ENCODE peak calls at places on chromosome 22, in seven cellular contexts. One of them, this sample, is unnamed.

GRCh38 chr22:44389181-44389580 is 76.4 kb upstream of the SHISAL1 start:
- DNase-seq in transverse colon: no peak
- DNase-seq in activated naive CD4-positive, alpha-beta T cell: no peak
- DNase-seq in retinal pigment epithelial cell: no peak
- DNase-seq in endothelial cell: no peak
- DNase-seq in Ammon's horn: no peak
- DNase-seq in WTC11: peak; percentile 9
- DNase-seq in this sample: no peak

GRCh38 chr22:42793848-42794405 is 63.1 kb downstream of the ARFGAP3 start:
- DNase-seq in transverse colon: no peak
- DNase-seq in activated naive CD4-positive, alpha-beta T cell: no peak
- DNase-seq in retinal pigment epithelial cell: no peak
- DNase-seq in endothelial cell: no peak
- DNase-seq in Ammon's horn: no peak
- DNase-seq in WTC11: no peak
- DNase-seq in this sample: no peak

GRCh38 chr22:36180038-36180880 is 19.7 kb upstream of the APOL3 start:
- DNase-seq in transverse colon: peak; percentile 87
- DNase-seq in activated naive CD4-positive, alpha-beta T cell: peak; percentile 57
- DNase-seq in retinal pigment epithelial cell: no peak
- DNase-seq in endothelial cell: peak; percentile 91
- DNase-seq in Ammon's horn: peak; percentile 72
- DNase-seq in WTC11: peak; percentile 91
- DNase-seq in this sample: peak; percentile 71

GRCh38 chr22:46196268-46196667 is 45.9 kb downstream of the PPARA start:
- DNase-seq in transverse colon: peak; percentile 66
- DNase-seq in activated naive CD4-positive, alpha-beta T cell: no peak
- DNase-seq in retinal pigment epithelial cell: no peak
- DNase-seq in endothelial cell: no peak
- DNase-seq in Ammon's horn: peak; percentile 33
- DNase-seq in WTC11: no peak
- DNase-seq in this sample: no peak

GRCh38 chr22:30855677-30856518 is 112.7 kb downstream of the MORC2 start:
- DNase-seq in transverse colon: no peak
- DNase-seq in activated naive CD4-positive, alpha-beta T cell: no peak
- DNase-seq in retinal pigment epithelial cell: no peak
- DNase-seq in endothelial cell: no peak
- DNase-seq in Ammon's horn: no peak
- DNase-seq in WTC11: no peak
- DNase-seq in this sample: no peak

GRCh38 chr22:17795143-17795542 is 20.9 kb upstream of the BID start:
- DNase-seq in transverse colon: no peak
- DNase-seq in activated naive CD4-positive, alpha-beta T cell: no peak
- DNase-seq in retinal pigment epithelial cell: no peak
- DNase-seq in endothelial cell: no peak
- DNase-seq in Ammon's horn: no peak
- DNase-seq in WTC11: no peak
- DNase-seq in this sample: peak; percentile 29

GRCh38 chr22:40531951-40532900 is 104.3 kb downstream of the MRTFA start:
- DNase-seq in transverse colon: no peak
- DNase-seq in activated naive CD4-positive, alpha-beta T cell: no peak
- DNase-seq in retinal pigment epithelial cell: no peak
- DNase-seq in endothelial cell: no peak
- DNase-seq in Ammon's horn: no peak
- DNase-seq in WTC11: no peak
- DNase-seq in this sample: no peak

GRCh38 chr22:31579835-31580242 is 82.2 kb downstream of the PISD start:
- DNase-seq in transverse colon: no peak
- DNase-seq in activated naive CD4-positive, alpha-beta T cell: no peak
- DNase-seq in retinal pigment epithelial cell: no peak
- DNase-seq in endothelial cell: no peak
- DNase-seq in Ammon's horn: no peak
- DNase-seq in WTC11: no peak
- DNase-seq in this sample: no peak

GRCh38 chr22:39362932-39363331 is 13.1 kb downstream of the SYNGR1 start:
- DNase-seq in transverse colon: no peak
- DNase-seq in activated naive CD4-positive, alpha-beta T cell: no peak
- DNase-seq in retinal pigment epithelial cell: no peak
- DNase-seq in endothelial cell: no peak
- DNase-seq in Ammon's horn: no peak
- DNase-seq in WTC11: no peak
- DNase-seq in this sample: no peak

GRCh38 chr22:37240941-37241320 is 3.1 kb downstream of the RAC2 start:
- DNase-seq in transverse colon: no peak
- DNase-seq in activated naive CD4-positive, alpha-beta T cell: no peak
- DNase-seq in retinal pigment epithelial cell: no peak
- DNase-seq in endothelial cell: no peak
- DNase-seq in Ammon's horn: no peak
- DNase-seq in WTC11: no peak
- DNase-seq in this sample: no peak

GRCh38 chr22:29154364-29155048 is 51.2 kb upstream of the EMID1 start:
- DNase-seq in transverse colon: peak; percentile 76
- DNase-seq in activated naive CD4-positive, alpha-beta T cell: no peak
- DNase-seq in retinal pigment epithelial cell: no peak
- DNase-seq in endothelial cell: peak; percentile 93
- DNase-seq in Ammon's horn: peak; percentile 88
- DNase-seq in WTC11: peak; percentile 89
- DNase-seq in this sample: peak; percentile 70

GRCh38 chr22:50188356-50188755 is 2.6 kb downstream of the TRABD start:
- DNase-seq in transverse colon: no peak
- DNase-seq in activated naive CD4-positive, alpha-beta T cell: no peak
- DNase-seq in retinal pigment epithelial cell: no peak
- DNase-seq in endothelial cell: no peak
- DNase-seq in Ammon's horn: no peak
- DNase-seq in WTC11: no peak
- DNase-seq in this sample: no peak

GRCh38 chr22:35914665-35915476 is 113.8 kb downstream of the RBFOX2 start:
- DNase-seq in transverse colon: peak; percentile 68
- DNase-seq in activated naive CD4-positive, alpha-beta T cell: no peak
- DNase-seq in retinal pigment epithelial cell: peak; percentile 77
- DNase-seq in endothelial cell: peak; percentile 55
- DNase-seq in Ammon's horn: peak; percentile 96
- DNase-seq in WTC11: peak; percentile 49
- DNase-seq in this sample: peak; percentile 88